ENCODE peak calls at places on chromosomes 3 and 15, in six cellular contexts. Z is AG20443; W is activated CD8-positive, alpha-beta memory T cell treated with anti-CD3 and anti-CD28 coated beads for 48 hours; R is NCI-H2171; V is HCT116; X is choroid plexus epithelial cell. J is an unnamed sample.

GRCh38 chr3:127614928-127615592 is 13.9 kb upstream of the PODXL2 start:
- DNase-seq in Z (peak), V (no peak), R (no peak), X (no peak), W (no peak), J (no peak)

GRCh38 chr3:126356373-126357298 is 572 bp downstream of the KLF15 start:
- DNase-seq in V (no peak), W (no peak), R (no peak), X (peak), Z (peak), J (no peak)

GRCh38 chr3:45496550-45496949 is 98.0 kb upstream of the LIMD1 start:
- DNase-seq in R (peak), V (no peak), X (peak), Z (no peak), W (no peak), J (no peak)

GRCh38 chr15:39511915-39512260 is 69.0 kb upstream of the THBS1 start:
- DNase-seq in Z (peak), V (no peak), W (no peak), X (peak), R (peak), J (no peak)

GRCh38 chr15:58555168-58556027 is 123.6 kb downstream of the LIPC start:
- DNase-seq in Z (no peak), R (peak), V (no peak), X (no peak), W (no peak), J (no peak)

GRCh38 chr15:69154684-69155083 is 5.8 kb upstream of the GLCE start:
- DNase-seq in X (peak), W (no peak), V (no peak), Z (peak), R (no peak), J (no peak)

GRCh38 chr3:64150527-64151238 is 74.6 kb downstream of the PRICKLE2 start:
- DNase-seq in R (peak), X (peak), Z (peak), V (no peak), W (no peak), J (no peak)

GRCh38 chr3:16884084-16884747 is 539 bp upstream of the PLCL2 start:
- DNase-seq in V (no peak), Z (peak), R (no peak), X (peak), W (no peak), J (no peak)

GRCh38 chr3:69408542-69408941 is 22.7 kb upstream of the FRMD4B start:
- DNase-seq in R (no peak), W (no peak), X (no peak), Z (no peak), V (no peak), J (no peak)

GRCh38 chr3:24683511-24684384 is 189.1 kb upstream of the THRB start:
- DNase-seq in X (peak), R (no peak), V (peak), Z (peak), W (no peak), J (peak)

GRCh38 chr3:3799173-3800075 is at the start of gene LRRN1:
- DNase-seq in Z (peak), X (no peak), V (no peak), W (peak), R (peak), J (no peak)

GRCh38 chr3:1792466-1792865 is 306.2 kb upstream of the CNTN4 start:
- DNase-seq in W (no peak), Z (no peak), X (no peak), R (no peak), V (no peak), J (no peak)

GRCh38 chr3:194689493-194689901 is 3.8 kb downstream of the FAM43A start:
- DNase-seq in Z (peak), R (peak), W (no peak), V (no peak), X (peak), J (no peak)

GRCh38 chr3:30007668-30008067 is 598.7 kb upstream of the TGFBR2 start:
- DNase-seq in R (no peak), W (no peak), V (no peak), Z (no peak), X (no peak), J (no peak)

GRCh38 chr3:170361711-170362110 is 4.2 kb downstream of the SKIL start:
- DNase-seq in X (no peak), R (no peak), V (no peak), W (no peak), Z (no peak), J (no peak)

GRCh38 chr3:192816274-192816853 is 89.0 kb upstream of the FGF12 start:
- DNase-seq in V (peak), Z (peak), W (no peak), R (peak), X (peak), J (peak)

GRCh38 chr3:106428565-106428994 is 559.8 kb upstream of the CBLB start:
- DNase-seq in R (no peak), Z (peak), V (no peak), X (peak), W (no peak), J (peak)

GRCh38 chr3:196274585-196274984 is 12.9 kb downstream of the PCYT1A start:
- DNase-seq in X (peak), Z (peak), V (no peak), W (no peak), R (no peak), J (no peak)

GRCh38 chr15:41219381-41219780 is 11.2 kb downstream of the EXD1 start:
- DNase-seq in W (no peak), V (no peak), Z (no peak), R (no peak), X (no peak), J (no peak)

GRCh38 chr15:79455361-79455760 is 23.2 kb downstream of the MINAR1 start:
- DNase-seq in W (no peak), V (no peak), R (no peak), X (no peak), Z (no peak), J (no peak)

GRCh38 chr3:50494136-50494535 is 9.3 kb downstream of the CACNA2D2 start:
- DNase-seq in V (no peak), R (no peak), W (no peak), Z (no peak), X (no peak), J (no peak)

GRCh38 chr3:184129012-184129411 is 6.1 kb upstream of the EIF2B5 start:
- DNase-seq in R (no peak), Z (peak), W (no peak), V (peak), X (peak), J (peak)

GRCh38 chr3:126355777-126356372 is 1.3 kb downstream of the KLF15 start:
- DNase-seq in X (peak), V (peak), R (no peak), W (no peak), Z (peak), J (no peak)

GRCh38 chr15:60003243-60004018 is 680 bp upstream of the FOXB1 start:
- DNase-seq in X (no peak), W (no peak), V (no peak), Z (no peak), R (no peak), J (no peak)

GRCh38 chr15:69600556-69601085 is 148.0 kb downstream of the RPLP1 start:
- DNase-seq in X (no peak), Z (no peak), V (no peak), W (no peak), R (no peak), J (no peak)

GRCh38 chr15:38424101-38424552 is 29.8 kb upstream of the FAM98B start:
- DNase-seq in X (no peak), W (no peak), R (no peak), Z (no peak), V (no peak), J (no peak)

GRCh38 chr15:40163657-40164416 is 3.0 kb downstream of the BUB1B start:
- DNase-seq in R (no peak), W (no peak), X (no peak), Z (no peak), V (no peak), J (no peak)

GRCh38 chr3:123712077-123712860 is 127.4 kb upstream of the HACD2 start:
- DNase-seq in X (peak), V (no peak), Z (no peak), R (no peak), W (no peak), J (no peak)

GRCh38 chr3:159128628-159129027 is 326.8 kb downstream of the MFSD1 start:
- DNase-seq in Z (peak), W (no peak), R (no peak), V (peak), X (peak), J (no peak)

GRCh38 chr15:88987951-88988671 is 74.9 kb upstream of the MFGE8 start:
- DNase-seq in R (no peak), X (no peak), W (no peak), V (no peak), Z (peak), J (no peak)

GRCh38 chr15:43538091-43538490 is 20.7 kb downstream of the MAP1A start:
- DNase-seq in X (no peak), V (no peak), W (no peak), Z (peak), R (no peak), J (no peak)

GRCh38 chr3:72818092-72818721 is 30.0 kb downstream of the SHQ1 start:
- DNase-seq in V (peak), W (no peak), Z (peak), X (peak), R (peak), J (peak)

J was measured in SW 1271.